ENCODE peak calls at places on chromosomes 3 and 15, in four cellular contexts. I, A, C and T are unnamed samples.

GRCh38 chr15:73051402-73051810 is 857 bp upstream of the NEO1 start:
- DNase-seq in C (peak; percentile 78), A (peak; percentile 33), I (no peak), T (peak; percentile 71)

GRCh38 chr3:190564175-190564574 is 50.3 kb downstream of the IL1RAP start:
- DNase-seq in I (no peak), A (no peak), C (no peak), T (no peak)

GRCh38 chr15:63166219-63166618 is 8.9 kb upstream of the RPS27L start:
- DNase-seq in C (no peak), A (peak; percentile 38), I (no peak), T (no peak)

GRCh38 chr15:52709172-52709979 is 30.2 kb upstream of the ATOSA start:
- DNase-seq in C (peak; percentile 68), A (peak; percentile 92), I (no peak), T (no peak)

GRCh38 chr15:59751552-59752413 is 62.7 kb upstream of the BNIP2 start:
- DNase-seq in C (no peak), I (no peak), A (peak; percentile 33), T (no peak)

GRCh38 chr3:188455748-188456147 is 301.8 kb downstream of the LPP start:
- DNase-seq in C (no peak), I (no peak), A (no peak), T (no peak)

GRCh38 chr15:50181206-50181982 is 602 bp upstream of the SLC27A2 start:
- DNase-seq in I (no peak), C (no peak), A (peak; percentile 71), T (no peak)

GRCh38 chr3:16975083-16975482 is 90.3 kb downstream of the PLCL2 start:
- DNase-seq in A (no peak), I (no peak), C (no peak), T (no peak)

GRCh38 chr3:115438799-115439198 is 184.5 kb upstream of the GAP43 start:
- DNase-seq in I (no peak), C (no peak), A (no peak), T (no peak)

GRCh38 chr3:149468504-149469212 is 5.8 kb upstream of the TM4SF4 start:
- DNase-seq in I (no peak), C (no peak), A (no peak), T (no peak)

GRCh38 chr15:57133127-57133968 is 214.9 kb downstream of the TCF12 start:
- DNase-seq in I (no peak), C (no peak), A (peak; percentile 98), T (peak; percentile 31)

GRCh38 chr3:140588558-140588957 is 89.3 kb upstream of the TRIM42 start:
- DNase-seq in A (no peak), I (no peak), C (no peak), T (no peak)

GRCh38 chr3:160437083-160437455 is 12.5 kb downstream of the TRIM59 start:
- DNase-seq in I (no peak), A (no peak), C (no peak), T (no peak)

GRCh38 chr3:69740103-69741021 is 1.1 kb downstream of the MITF start:
- DNase-seq in I (no peak), A (no peak), C (peak; percentile 66), T (peak; percentile 23)

GRCh38 chr3:184815046-184815930 is 3.3 kb downstream of the VPS8 start:
- DNase-seq in A (no peak), C (no peak), I (peak; percentile 68), T (no peak)

GRCh38 chr3:147699175-147699838 is 290.1 kb downstream of the ZIC1 start:
- DNase-seq in I (no peak), A (peak; percentile 32), C (no peak), T (no peak)

GRCh38 chr3:45537960-45538640 is 56.5 kb upstream of the LIMD1 start:
- DNase-seq in A (peak; percentile 48), C (no peak), I (no peak), T (peak; percentile 18)

GRCh38 chr3:137010137-137010536 is 52.4 kb downstream of the IL20RB start:
- DNase-seq in I (no peak), A (no peak), C (no peak), T (no peak)

GRCh38 chr15:41774062-41774872 is at the start of gene MAPKBP1:
- DNase-seq in C (peak; percentile 99), A (peak; percentile 95), I (peak; percentile 96), T (peak; percentile 99)

GRCh38 chr3:79488407-79488806 is 279.4 kb downstream of the ROBO1 start:
- DNase-seq in I (no peak), C (no peak), A (no peak), T (no peak)